ENCODE peak calls at places on chromosomes 2 and 18, in ten cellular contexts. One of them, this sample, is unnamed.

GRCh38 chr2:128304330-128304714 is 14.3 kb downstream of the HS6ST1 start:
- DNase-seq in HFF-Myc: no peak
- DNase-seq in endothelial cell: no peak
- DNase-seq in AG04450: no peak
- DNase-seq in WTC11: no peak
- DNase-seq in spleen: peak
- DNase-seq in heart right ventricle: no peak
- DNase-seq in nephron progenitor cell: no peak
- DNase-seq in IMR-90: no peak
- DNase-seq in cardiac fibroblast: no peak
- DNase-seq in this sample: no peak

GRCh38 chr2:116094196-116094595 is 1651.8 kb downstream of the DPP10 start:
- DNase-seq in HFF-Myc: no peak
- DNase-seq in endothelial cell: no peak
- DNase-seq in AG04450: no peak
- DNase-seq in WTC11: peak
- DNase-seq in spleen: no peak
- DNase-seq in heart right ventricle: no peak
- DNase-seq in nephron progenitor cell: no peak
- DNase-seq in IMR-90: no peak
- DNase-seq in cardiac fibroblast: no peak
- DNase-seq in this sample: no peak

GRCh38 chr2:96773922-96774321 is 13.2 kb downstream of the CNNM4 start:
- DNase-seq in HFF-Myc: no peak
- DNase-seq in endothelial cell: no peak
- DNase-seq in AG04450: no peak
- DNase-seq in WTC11: no peak
- DNase-seq in spleen: peak
- DNase-seq in heart right ventricle: no peak
- DNase-seq in nephron progenitor cell: no peak
- DNase-seq in IMR-90: no peak
- DNase-seq in cardiac fibroblast: no peak
- DNase-seq in this sample: no peak

GRCh38 chr2:190748966-190749365 is 100.1 kb downstream of the NAB1 start:
- DNase-seq in HFF-Myc: no peak
- DNase-seq in endothelial cell: no peak
- DNase-seq in AG04450: no peak
- DNase-seq in WTC11: no peak
- DNase-seq in spleen: no peak
- DNase-seq in heart right ventricle: no peak
- DNase-seq in nephron progenitor cell: no peak
- DNase-seq in IMR-90: no peak
- DNase-seq in cardiac fibroblast: peak
- DNase-seq in this sample: no peak

GRCh38 chr2:237056271-237056875 is 29.3 kb upstream of the COPS8 start:
- DNase-seq in HFF-Myc: no peak
- DNase-seq in endothelial cell: no peak
- DNase-seq in AG04450: no peak
- DNase-seq in WTC11: no peak
- DNase-seq in spleen: no peak
- DNase-seq in heart right ventricle: no peak
- DNase-seq in nephron progenitor cell: no peak
- DNase-seq in IMR-90: no peak
- DNase-seq in cardiac fibroblast: no peak
- DNase-seq in this sample: no peak

GRCh38 chr18:7987284-7987976 is 420.3 kb downstream of the PTPRM start:
- DNase-seq in HFF-Myc: peak
- DNase-seq in endothelial cell: no peak
- DNase-seq in AG04450: no peak
- DNase-seq in WTC11: no peak
- DNase-seq in spleen: no peak
- DNase-seq in heart right ventricle: no peak
- DNase-seq in nephron progenitor cell: no peak
- DNase-seq in IMR-90: peak
- DNase-seq in cardiac fibroblast: peak
- DNase-seq in this sample: no peak

GRCh38 chr18:65671621-65672415 is 79.0 kb upstream of the CDH7 start:
- DNase-seq in HFF-Myc: no peak
- DNase-seq in endothelial cell: no peak
- DNase-seq in AG04450: no peak
- DNase-seq in WTC11: no peak
- DNase-seq in spleen: no peak
- DNase-seq in heart right ventricle: no peak
- DNase-seq in nephron progenitor cell: no peak
- DNase-seq in IMR-90: no peak
- DNase-seq in cardiac fibroblast: no peak
- DNase-seq in this sample: no peak

GRCh38 chr18:50038448-50038847 is 156.5 kb downstream of the MYO5B start:
- DNase-seq in HFF-Myc: peak
- DNase-seq in endothelial cell: no peak
- DNase-seq in AG04450: no peak
- DNase-seq in WTC11: no peak
- DNase-seq in spleen: no peak
- DNase-seq in heart right ventricle: no peak
- DNase-seq in nephron progenitor cell: no peak
- DNase-seq in IMR-90: no peak
- DNase-seq in cardiac fibroblast: peak
- DNase-seq in this sample: no peak

GRCh38 chr2:97662895-97663625 is 784 bp downstream of the ACTR1B start:
- DNase-seq in HFF-Myc: peak
- DNase-seq in endothelial cell: peak
- DNase-seq in AG04450: peak
- DNase-seq in WTC11: peak
- DNase-seq in spleen: peak
- DNase-seq in heart right ventricle: peak
- DNase-seq in nephron progenitor cell: peak
- DNase-seq in IMR-90: peak
- DNase-seq in cardiac fibroblast: peak
- DNase-seq in this sample: peak

GRCh38 chr2:12616456-12617163 is 100.1 kb upstream of the TRIB2 start:
- DNase-seq in HFF-Myc: no peak
- DNase-seq in endothelial cell: no peak
- DNase-seq in AG04450: no peak
- DNase-seq in WTC11: no peak
- DNase-seq in spleen: no peak
- DNase-seq in heart right ventricle: no peak
- DNase-seq in nephron progenitor cell: no peak
- DNase-seq in IMR-90: no peak
- DNase-seq in cardiac fibroblast: no peak
- DNase-seq in this sample: no peak

DNA sequence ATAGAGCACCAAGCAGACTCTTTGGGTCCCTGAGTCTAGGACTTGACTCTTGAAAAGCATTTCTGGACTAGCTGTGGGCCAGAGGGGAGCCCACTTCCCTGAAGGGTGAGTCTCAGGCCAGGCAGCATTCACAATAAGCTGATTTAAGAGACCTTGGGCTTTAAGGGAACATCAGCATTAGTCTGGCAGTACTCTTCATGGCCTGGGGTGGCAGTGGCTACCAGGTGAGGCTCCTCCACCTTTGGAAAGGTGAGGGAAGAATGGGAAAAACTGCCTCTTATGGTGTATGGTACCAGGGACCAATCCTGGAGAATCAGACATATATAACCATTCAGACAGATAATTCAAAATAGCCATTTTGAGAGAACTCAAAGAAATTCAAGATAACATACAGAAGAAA is 599.9 kb upstream of the POU3F3 start:
- DNase-seq in HFF-Myc: no peak
- DNase-seq in endothelial cell: no peak
- DNase-seq in AG04450: no peak
- DNase-seq in WTC11: peak
- DNase-seq in spleen: no peak
- DNase-seq in heart right ventricle: no peak
- DNase-seq in nephron progenitor cell: no peak
- DNase-seq in IMR-90: no peak
- DNase-seq in cardiac fibroblast: no peak
- DNase-seq in this sample: no peak
- TF ChIP-seq CTCF in HFF-Myc: no peak
- TF ChIP-seq CTCF in endothelial cell: no peak
- TF ChIP-seq CTCF in AG04450: no peak
- TF ChIP-seq CTCF in WTC11: peak
- TF ChIP-seq CTCF in spleen: no peak
- TF ChIP-seq CTCF in heart right ventricle: no peak
- TF ChIP-seq CTCF in nephron progenitor cell: no peak
- TF ChIP-seq CTCF in IMR-90: no peak
- TF ChIP-seq CTCF in cardiac fibroblast: no peak
- TF ChIP-seq CTCF in this sample: no peak

DNA sequence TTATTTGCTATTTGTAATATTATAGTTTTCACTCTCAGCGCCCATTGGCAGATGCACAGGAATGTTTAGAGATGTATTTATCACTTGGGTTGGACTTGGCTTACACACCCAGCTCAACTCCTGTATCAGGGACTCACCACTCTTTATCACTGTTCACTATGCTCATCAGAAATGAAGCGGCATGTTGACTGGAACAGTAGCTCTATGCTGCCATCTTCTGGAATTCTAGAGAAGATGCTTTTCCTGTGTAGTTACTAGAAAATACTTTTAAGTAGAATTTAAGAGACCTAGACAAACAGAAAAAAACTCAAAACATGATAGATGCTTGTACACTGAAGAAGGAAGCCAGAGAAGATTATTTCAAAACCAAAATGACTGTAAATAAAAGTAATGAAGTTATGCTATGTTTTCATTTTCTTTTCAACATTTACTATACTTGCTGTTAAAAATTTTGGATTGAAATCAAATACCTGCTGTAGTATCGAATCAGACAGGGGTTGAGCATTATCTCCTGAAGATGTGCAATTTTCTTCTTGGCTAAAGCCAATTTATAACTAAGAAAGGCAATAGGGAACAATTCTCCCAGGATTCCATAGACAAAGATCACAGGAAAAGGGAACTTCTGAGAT is 47.4 kb upstream of the NXPH2 start:
- DNase-seq in HFF-Myc: peak
- DNase-seq in endothelial cell: peak
- DNase-seq in AG04450: peak
- DNase-seq in WTC11: no peak
- DNase-seq in spleen: no peak
- DNase-seq in heart right ventricle: no peak
- DNase-seq in nephron progenitor cell: peak
- DNase-seq in IMR-90: peak
- DNase-seq in cardiac fibroblast: peak
- DNase-seq in this sample: no peak
- TF ChIP-seq CTCF in HFF-Myc: peak
- TF ChIP-seq CTCF in endothelial cell: peak
- TF ChIP-seq CTCF in AG04450: peak
- TF ChIP-seq CTCF in WTC11: peak
- TF ChIP-seq CTCF in spleen: peak
- TF ChIP-seq CTCF in heart right ventricle: peak
- TF ChIP-seq CTCF in nephron progenitor cell: peak
- TF ChIP-seq CTCF in IMR-90: peak
- TF ChIP-seq CTCF in cardiac fibroblast: peak
- TF ChIP-seq CTCF in this sample: peak

GRCh38 chr2:176160251-176161040 is 3.3 kb downstream of the HOXD3 start:
- DNase-seq in HFF-Myc: no peak
- DNase-seq in endothelial cell: no peak
- DNase-seq in AG04450: no peak
- DNase-seq in WTC11: no peak
- DNase-seq in spleen: no peak
- DNase-seq in heart right ventricle: no peak
- DNase-seq in nephron progenitor cell: peak
- DNase-seq in IMR-90: no peak
- DNase-seq in cardiac fibroblast: peak
- DNase-seq in this sample: no peak

GRCh38 chr2:176158306-176158643 is 1.2 kb downstream of the HOXD3 start:
- DNase-seq in HFF-Myc: no peak
- DNase-seq in endothelial cell: no peak
- DNase-seq in AG04450: no peak
- DNase-seq in WTC11: no peak
- DNase-seq in spleen: no peak
- DNase-seq in heart right ventricle: no peak
- DNase-seq in nephron progenitor cell: no peak
- DNase-seq in IMR-90: no peak
- DNase-seq in cardiac fibroblast: no peak
- DNase-seq in this sample: no peak

GRCh38 chr2:176157499-176158305 is 595 bp downstream of the HOXD3 start:
- DNase-seq in HFF-Myc: no peak
- DNase-seq in endothelial cell: no peak
- DNase-seq in AG04450: no peak
- DNase-seq in WTC11: no peak
- DNase-seq in spleen: no peak
- DNase-seq in heart right ventricle: no peak
- DNase-seq in nephron progenitor cell: peak
- DNase-seq in IMR-90: no peak
- DNase-seq in cardiac fibroblast: no peak
- DNase-seq in this sample: no peak

GRCh38 chr2:176159678-176160250 is 2.7 kb downstream of the HOXD3 start:
- DNase-seq in HFF-Myc: no peak
- DNase-seq in endothelial cell: no peak
- DNase-seq in AG04450: no peak
- DNase-seq in WTC11: no peak
- DNase-seq in spleen: no peak
- DNase-seq in heart right ventricle: no peak
- DNase-seq in nephron progenitor cell: no peak
- DNase-seq in IMR-90: no peak
- DNase-seq in cardiac fibroblast: no peak
- DNase-seq in this sample: no peak

GRCh38 chr2:176158855-176159677 is 2.0 kb downstream of the HOXD3 start:
- DNase-seq in HFF-Myc: no peak
- DNase-seq in endothelial cell: no peak
- DNase-seq in AG04450: no peak
- DNase-seq in WTC11: no peak
- DNase-seq in spleen: no peak
- DNase-seq in heart right ventricle: no peak
- DNase-seq in nephron progenitor cell: peak
- DNase-seq in IMR-90: no peak
- DNase-seq in cardiac fibroblast: no peak
- DNase-seq in this sample: no peak
- TF ChIP-seq CTCF in HFF-Myc: no peak
- TF ChIP-seq CTCF in endothelial cell: no peak
- TF ChIP-seq CTCF in AG04450: no peak
- TF ChIP-seq CTCF in WTC11: no peak
- TF ChIP-seq CTCF in spleen: no peak
- TF ChIP-seq CTCF in heart right ventricle: no peak
- TF ChIP-seq CTCF in nephron progenitor cell: no peak
- TF ChIP-seq CTCF in IMR-90: no peak
- TF ChIP-seq CTCF in cardiac fibroblast: no peak
- TF ChIP-seq CTCF in this sample: no peak

DNA sequence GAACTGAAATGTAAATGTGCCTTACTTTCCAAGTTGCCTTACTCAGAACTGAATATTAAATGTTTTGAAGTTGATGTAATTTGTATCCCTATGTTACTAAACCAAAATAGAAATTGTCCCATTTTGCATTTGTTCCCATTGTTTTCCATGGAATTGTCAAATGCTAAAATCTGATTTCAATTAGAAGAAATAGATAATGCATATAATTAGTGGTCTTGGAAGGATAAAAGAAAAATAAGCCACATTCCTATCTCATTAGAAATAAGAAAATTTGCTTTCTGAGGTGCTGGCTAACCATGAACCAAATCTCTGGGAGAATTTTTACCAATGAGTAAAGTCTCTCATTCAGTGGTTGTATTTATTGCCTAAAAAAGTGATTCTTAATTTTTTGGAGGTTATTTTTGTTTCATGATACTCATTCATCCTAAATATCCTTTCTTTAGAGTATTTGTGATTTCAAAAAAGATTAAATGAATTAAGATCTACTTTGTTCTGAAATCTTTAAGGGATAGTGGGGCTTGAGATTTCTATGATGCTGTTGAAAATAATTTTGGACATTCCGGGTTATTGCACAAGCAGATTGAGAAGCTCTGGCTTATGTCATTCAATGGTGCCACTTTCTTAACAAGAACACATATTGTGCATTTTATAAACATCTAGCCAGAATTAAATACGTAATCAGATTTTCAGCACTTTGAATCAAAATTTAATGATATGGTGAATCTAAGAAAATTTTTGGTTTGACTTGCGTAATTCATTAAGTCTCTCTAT is 207.9 kb upstream of the COL3A1 start:
- DNase-seq in HFF-Myc: no peak
- DNase-seq in endothelial cell: no peak
- DNase-seq in AG04450: no peak
- DNase-seq in WTC11: no peak
- DNase-seq in spleen: no peak
- DNase-seq in heart right ventricle: no peak
- DNase-seq in nephron progenitor cell: no peak
- DNase-seq in IMR-90: no peak
- DNase-seq in cardiac fibroblast: peak
- DNase-seq in this sample: no peak
- TF ChIP-seq CTCF in HFF-Myc: no peak
- TF ChIP-seq CTCF in endothelial cell: no peak
- TF ChIP-seq CTCF in AG04450: no peak
- TF ChIP-seq CTCF in WTC11: no peak
- TF ChIP-seq CTCF in spleen: no peak
- TF ChIP-seq CTCF in heart right ventricle: no peak
- TF ChIP-seq CTCF in nephron progenitor cell: no peak
- TF ChIP-seq CTCF in IMR-90: no peak
- TF ChIP-seq CTCF in cardiac fibroblast: no peak
- TF ChIP-seq CTCF in this sample: no peak

This sample was measured in CD14-positive monocyte.